ENCODE peak calls at places on chromosome 17, in seven cellular contexts. V is IMR-90, X is RWPE1, T is B cell, Q is BE2C, C is cardiac fibroblast, G is pancreas. U is an unnamed sample.

GRCh38 chr17:55295411-55296170 is 30.8 kb downstream of the HLF start:
- DNase-seq in C (peak), G (no peak), X (peak), T (peak), Q (peak), V (peak), U (peak)

GRCh38 chr17:27543464-27543856 is 87.2 kb downstream of the KSR1 start:
- DNase-seq in X (no peak), G (no peak), T (no peak), C (no peak), Q (no peak), V (no peak), U (no peak)

GRCh38 chr17:30336369-30337171 is 2.7 kb upstream of the TMIGD1 start:
- DNase-seq in Q (peak), T (peak), V (peak), G (no peak), C (peak), X (peak), U (peak)

GRCh38 chr17:8574687-8575086 is 55.8 kb downstream of the MYH10 start:
- DNase-seq in Q (no peak), V (no peak), G (no peak), T (no peak), C (peak), X (no peak), U (no peak)

GRCh38 chr17:561118-561517 is 153.5 kb downstream of the VPS53 start:
- DNase-seq in G (no peak), Q (no peak), C (peak), V (peak), T (no peak), X (peak), U (no peak)

GRCh38 chr17:2644971-2645370 is 51.5 kb downstream of the PAFAH1B1 start:
- DNase-seq in V (no peak), C (no peak), Q (no peak), T (no peak), G (no peak), X (no peak), U (no peak)

GRCh38 chr17:61863801-61864126 is 436 bp upstream of the BRIP1 start:
- DNase-seq in Q (no peak), G (no peak), C (no peak), V (no peak), X (no peak), T (no peak), U (no peak)

GRCh38 chr17:35868791-35869190 is at the start of gene HEATR9:
- DNase-seq in X (no peak), V (no peak), G (no peak), Q (no peak), C (no peak), T (no peak), U (no peak)

GRCh38 chr17:8345052-8345690 is 5.5 kb downstream of the ODF4 start:
- DNase-seq in T (no peak), C (no peak), Q (no peak), X (no peak), V (no peak), G (no peak), U (no peak)

GRCh38 chr17:1959871-1960569 is 65.1 kb downstream of the RTN4RL1 start:
- DNase-seq in V (peak), T (no peak), C (peak), X (no peak), G (no peak), Q (no peak), U (peak)

GRCh38 chr17:38441429-38442061 is 13.3 kb downstream of the ARHGAP23 start:
- DNase-seq in C (no peak), G (no peak), X (no peak), V (no peak), Q (no peak), T (no peak), U (no peak)
- TF ChIP-seq CTCF in C (no peak), G (no peak), X (no peak), V (no peak), Q (no peak), T (no peak), U (no peak)

DNA sequence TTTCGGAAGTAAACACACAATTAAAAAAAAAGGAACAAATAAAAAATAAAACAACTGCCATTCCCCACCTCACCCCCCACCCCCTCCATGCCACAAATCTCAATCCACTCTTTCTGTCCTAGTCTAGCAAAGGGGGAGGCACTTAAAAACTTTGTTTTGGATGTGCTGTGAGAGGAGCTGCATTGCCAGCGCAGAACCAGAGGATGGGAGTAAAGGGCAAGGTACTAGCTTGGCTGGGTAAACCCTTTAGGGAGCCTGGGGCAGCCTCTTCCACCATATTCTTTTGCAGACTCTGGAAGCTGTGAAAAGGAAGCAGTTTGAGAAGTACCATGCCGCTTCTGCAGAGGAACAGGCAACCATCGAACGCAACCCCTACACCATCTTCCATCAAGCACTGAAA is 1.4 kb downstream of the MRPS7 start:
- DNase-seq in G (no peak), Q (no peak), T (no peak), X (no peak), V (no peak), C (no peak), U (no peak)
- TF ChIP-seq CTCF in G (no peak), Q (no peak), T (no peak), X (no peak), V (no peak), C (no peak), U (no peak)

DNA sequence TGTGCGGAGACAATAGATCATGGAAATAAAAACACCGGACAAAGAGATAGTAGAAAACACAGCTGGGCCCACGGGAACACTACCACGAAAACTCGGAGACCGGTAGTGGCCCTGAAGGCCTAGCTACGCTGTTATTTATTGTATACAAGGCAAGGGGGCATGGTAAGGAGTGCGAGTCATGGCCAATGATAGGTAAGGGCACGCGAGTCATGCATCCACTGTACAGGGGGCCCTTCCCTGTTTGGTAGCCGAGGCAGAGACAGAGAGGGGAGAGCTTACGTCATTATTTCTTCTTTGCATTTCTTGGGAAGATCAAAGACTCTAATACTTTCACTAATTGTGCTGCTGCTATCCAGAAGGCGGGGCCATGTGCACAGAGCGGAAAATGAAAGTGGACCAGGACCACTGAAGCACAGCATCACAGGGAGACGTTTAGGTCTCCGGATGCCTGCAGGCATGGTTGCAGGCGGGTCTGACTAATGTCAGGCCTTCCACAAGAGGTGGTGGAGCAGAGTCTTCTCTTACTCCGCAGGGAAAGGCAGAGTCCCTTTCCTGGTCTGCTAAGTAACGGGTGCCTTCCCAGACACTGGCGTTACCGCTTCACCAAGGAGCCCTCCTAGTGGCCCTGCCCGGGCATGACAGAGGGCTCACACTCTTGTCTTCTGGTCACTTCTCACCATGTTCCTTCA is 74.4 kb upstream of the ARL4D start:
- DNase-seq in G (no peak), V (no peak), Q (peak), C (no peak), X (no peak), T (no peak), U (no peak)
- TF ChIP-seq CTCF in G (no peak), V (peak), Q (peak), C (peak), X (no peak), T (no peak), U (peak)

GRCh38 chr17:63950940-63951907 is 19.1 kb upstream of the CD79B start:
- DNase-seq in V (no peak), T (peak), Q (no peak), C (no peak), G (peak), X (peak), U (no peak)
- TF ChIP-seq CTCF in V (no peak), T (peak), Q (peak), C (no peak), G (peak), X (no peak), U (peak)

GRCh38 chr17:79839363-79840203 is at the start of gene CBX4:
- DNase-seq in G (peak), X (peak), T (peak), C (peak), Q (peak), V (peak), U (peak)

GRCh38 chr17:79841369-79842135 is 2.3 kb upstream of the CBX4 start:
- DNase-seq in X (no peak), C (no peak), T (no peak), G (no peak), Q (no peak), V (no peak), U (peak)

GRCh38 chr17:79838541-79839274 is 532 bp downstream of the CBX4 start:
- DNase-seq in V (peak), C (peak), T (peak), X (no peak), Q (peak), G (peak), U (peak)

GRCh38 chr17:79840989-79841286 is 1.7 kb upstream of the CBX4 start:
- DNase-seq in C (no peak), G (no peak), T (no peak), X (no peak), V (no peak), Q (no peak), U (no peak)

GRCh38 chr17:79840204-79840988 is 1.2 kb upstream of the CBX4 start:
- DNase-seq in T (no peak), V (peak), X (no peak), G (peak), C (peak), Q (no peak), U (peak)
- TF ChIP-seq CTCF in T (no peak), V (peak), X (no peak), G (no peak), C (no peak), Q (no peak), U (no peak)